ENCODE peak calls at places on chromosomes 3 and 15, in four cellular contexts. D is HCT116, Z is ovary, K is GM12865. Y is an unnamed sample.

GRCh38 chr3:23820888-23821287 is 15.1 kb downstream of the UBE2E1 start:
- DNase-seq in D (no peak), Z (no peak), K (no peak), Y (no peak)

GRCh38 chr3:150074277-150074676 is 103.6 kb upstream of the PFN2 start:
- DNase-seq in D (no peak), Z (no peak), K (peak; percentile 55), Y (no peak)

GRCh38 chr3:23079976-23080375 is 123.2 kb upstream of the UBE2E2 start:
- DNase-seq in D (no peak), Z (no peak), K (no peak), Y (peak; percentile 16)

GRCh38 chr15:52180851-52181450 is 10.2 kb downstream of the GNB5 start:
- DNase-seq in D (no peak), Z (no peak), K (no peak), Y (no peak)

GRCh38 chr3:43789028-43789427 is 98.3 kb downstream of the ABHD5 start:
- DNase-seq in D (no peak), Z (no peak), K (no peak), Y (no peak)

GRCh38 chr3:81308296-81308695 is 453.1 kb downstream of the GBE1 start:
- DNase-seq in D (no peak), Z (no peak), K (no peak), Y (no peak)

GRCh38 chr15:98611808-98612207 is 36.5 kb upstream of the IGF1R start:
- DNase-seq in D (no peak), Z (no peak), K (no peak), Y (no peak)

GRCh38 chr15:43150171-43150929 is 17.0 kb downstream of the TMEM62 start:
- DNase-seq in D (no peak), Z (no peak), K (no peak), Y (no peak)

GRCh38 chr3:184596886-184597575 is 35.4 kb downstream of the EPHB3 start:
- DNase-seq in D (no peak), Z (no peak), K (no peak), Y (no peak)

GRCh38 chr15:66749841-66750575 is 48.0 kb downstream of the SMAD6 start:
- DNase-seq in D (no peak), Z (no peak), K (no peak), Y (no peak)

GRCh38 chr3:31562525-31562924 is 29.8 kb downstream of the STT3B start:
- DNase-seq in D (no peak), Z (no peak), K (no peak), Y (peak; percentile 64)
- TF ChIP-seq CTCF in D (no peak), Z (no peak), K (no peak), Y (no peak)

DNA sequence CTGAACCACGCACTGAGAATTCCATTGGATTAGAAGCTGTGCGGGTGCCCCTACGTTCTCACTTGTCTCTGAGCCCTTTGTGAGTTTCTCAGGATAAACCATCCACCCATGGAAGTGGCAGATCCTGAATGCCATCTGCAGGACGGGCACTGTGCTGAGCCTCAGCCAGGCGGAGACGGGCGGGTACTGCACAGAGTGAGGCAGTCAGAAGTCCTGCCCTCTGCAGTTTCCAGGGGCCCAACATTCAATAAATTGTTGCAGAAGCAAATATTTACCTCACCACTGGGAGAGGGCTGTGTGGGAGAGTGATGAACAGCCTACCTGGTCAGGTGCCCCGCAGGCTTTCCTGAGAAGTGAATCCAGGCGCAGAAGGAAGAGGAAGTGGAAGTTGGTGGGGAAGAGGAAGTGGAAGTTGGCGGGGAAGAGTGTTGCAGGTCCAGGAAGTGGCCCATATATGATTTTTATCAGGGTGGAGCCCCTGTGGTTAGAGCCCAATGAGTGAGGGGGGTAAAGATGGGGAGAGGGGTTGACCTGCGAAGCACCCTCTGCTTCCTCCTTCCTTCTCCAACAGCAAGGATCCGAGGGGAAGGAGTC is 100.8 kb downstream of the SLCO3A1 start:
- DNase-seq in D (no peak), Z (no peak), K (no peak), Y (no peak)
- TF ChIP-seq CTCF in D (no peak), Z (no peak), K (no peak), Y (no peak)

GRCh38 chr3:63807901-63808589 is 11.1 kb upstream of the C3orf49 start:
- DNase-seq in D (no peak), Z (no peak), K (no peak), Y (no peak)

GRCh38 chr3:63814300-63814699 is 4.8 kb upstream of the C3orf49 start:
- DNase-seq in D (no peak), Z (no peak), K (no peak), Y (peak; percentile 26)

GRCh38 chr3:63808633-63809032 is 10.5 kb upstream of the C3orf49 start:
- DNase-seq in D (no peak), Z (no peak), K (no peak), Y (no peak)

DNA sequence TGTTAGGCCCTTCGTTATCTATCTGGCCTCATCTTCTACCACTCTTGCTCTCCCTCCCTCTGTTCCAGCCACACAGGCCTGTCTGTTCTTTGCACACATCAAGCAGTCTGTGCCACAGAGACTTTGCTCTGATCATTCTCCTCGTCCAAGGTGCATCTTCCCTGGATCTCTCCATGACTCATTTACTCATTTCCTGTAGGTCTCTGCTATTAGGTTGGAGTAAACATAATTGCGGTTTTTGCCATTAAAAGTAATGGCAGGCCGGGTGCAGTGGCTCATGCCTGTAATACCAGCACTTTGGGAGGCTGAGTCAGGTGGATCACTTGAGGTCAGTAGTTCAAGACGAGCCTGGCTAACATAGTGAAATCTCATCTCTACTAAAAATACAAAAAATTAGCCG is 9.5 kb upstream of the C3orf49 start:
- DNase-seq in D (no peak), Z (no peak), K (no peak), Y (no peak)
- TF ChIP-seq CTCF in D (no peak), Z (no peak), K (no peak), Y (no peak)

DNA sequence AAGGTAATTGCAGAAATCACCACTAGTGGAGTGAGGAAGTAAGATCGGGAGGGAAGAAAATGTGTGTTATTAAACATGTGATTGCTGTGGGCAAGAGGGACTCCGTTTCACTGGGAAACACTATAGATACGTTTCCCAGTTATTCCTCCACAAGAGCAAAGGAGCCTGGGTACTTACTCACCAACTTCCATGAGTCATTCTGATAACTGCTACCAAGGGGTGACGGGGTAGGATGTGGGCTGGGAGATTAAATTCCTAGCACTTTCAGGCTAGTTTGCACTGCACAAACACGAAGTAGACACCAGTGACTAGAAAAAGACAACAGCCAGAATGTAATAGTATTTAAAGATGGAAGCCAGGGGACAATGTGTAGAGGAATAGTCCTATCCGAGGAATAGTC is 812.9 kb upstream of the CFAP20DC start:
- DNase-seq in D (no peak), Z (no peak), K (no peak), Y (no peak)
- TF ChIP-seq CTCF in D (no peak), Z (no peak), K (no peak), Y (no peak)

GRCh38 chr15:62648954-62649353 is 393.6 kb upstream of the TPM1 start:
- DNase-seq in D (peak; percentile 18), Z (peak; percentile 32), K (peak; percentile 54), Y (peak; percentile 41)
- TF ChIP-seq CTCF in D (peak; percentile 43), Z (peak; percentile 36), K (peak; percentile 22), Y (peak; percentile 67)

GRCh38 chr3:113825090-113825489 is 13.5 kb upstream of the GRAMD1C start:
- DNase-seq in D (no peak), Z (no peak), K (peak; percentile 86), Y (no peak)
- TF ChIP-seq CTCF in D (no peak), Z (no peak), K (peak; percentile 38), Y (no peak)

DNA sequence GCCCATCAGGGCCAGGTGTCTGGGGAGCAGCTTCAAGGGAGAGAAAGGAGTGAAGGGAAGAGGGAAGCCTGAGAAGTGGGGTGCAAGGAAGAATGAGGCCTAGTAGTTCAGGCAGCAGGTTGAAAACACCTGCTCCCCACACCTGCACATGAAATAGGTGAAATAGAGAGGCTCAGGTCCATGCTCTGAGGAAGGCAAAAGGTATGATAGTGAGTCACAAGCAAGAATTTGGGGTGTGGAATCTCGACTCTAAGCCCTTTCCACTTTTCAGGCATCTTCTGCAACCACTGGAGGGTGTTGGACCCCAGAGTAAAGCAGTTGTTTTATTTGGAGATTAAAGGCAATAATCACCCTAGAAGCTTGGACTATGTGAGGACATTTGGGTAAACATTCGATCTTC is 157.5 kb downstream of the CTNNB1 start:
- DNase-seq in D (no peak), Z (no peak), K (no peak), Y (no peak)
- TF ChIP-seq CTCF in D (no peak), Z (no peak), K (no peak), Y (no peak)

GRCh38 chr3:53844262-53845102 is 1.7 kb downstream of the CHDH start:
- DNase-seq in D (no peak), Z (no peak), K (peak; percentile 17), Y (peak; percentile 16)

GRCh38 chr3:53846134-53846850 is at the start of the genes CHDH and IL17RB:
- DNase-seq in D (peak; percentile 38), Z (peak; percentile 76), K (peak; percentile 71), Y (peak; percentile 85)

GRCh38 chr3:53846851-53847155 is 435 bp downstream of the IL17RB start:
- DNase-seq in D (no peak), Z (no peak), K (no peak), Y (no peak)

GRCh38 chr3:53845881-53846133 is 412 bp downstream of the CHDH start:
- DNase-seq in D (no peak), Z (no peak), K (no peak), Y (no peak)

GRCh38 chr3:53845103-53845880 is 927 bp downstream of the CHDH start:
- DNase-seq in D (peak; percentile 49), Z (peak; percentile 73), K (peak; percentile 60), Y (peak; percentile 67)
- TF ChIP-seq CTCF in D (no peak), Z (no peak), K (no peak), Y (no peak)

GRCh38 chr3:55899887-55900286 is 412.8 kb upstream of the WNT5A start:
- DNase-seq in D (no peak), Z (no peak), K (peak; percentile 31), Y (peak; percentile 28)
- TF ChIP-seq CTCF in D (no peak), Z (no peak), K (peak; percentile 38), Y (no peak)